ENCODE peak calls at places on chromosome 15, in ten cellular contexts. L is GM13976, Y is tibial nerve, P is foreskin fibroblast, W is osteoblast, X is endothelial cell, F is upper lobe of right lung, H is chondrocyte, V is AG04450, S is IMR-90. Q is an unnamed sample.

GRCh38 chr15:67225336-67225735 is 29.1 kb downstream of the AAGAB start:
- DNase-seq in F (no peak), W (peak; percentile 80), L (no peak), Y (no peak), S (peak; percentile 78), P (peak; percentile 63), V (no peak), H (no peak), X (no peak), Q (peak; percentile 52)

GRCh38 chr15:38038659-38039442 is 104.4 kb downstream of the TMCO5A start:
- DNase-seq in L (no peak), Y (no peak), S (peak; percentile 89), P (peak; percentile 75), X (no peak), F (no peak), W (peak; percentile 68), V (peak; percentile 56), H (no peak), Q (peak; percentile 17)

GRCh38 chr15:71785996-71786395 is 24.4 kb upstream of the NR2E3 start:
- DNase-seq in X (no peak), S (no peak), Y (no peak), V (no peak), F (no peak), P (no peak), W (no peak), H (no peak), L (no peak), Q (no peak)

GRCh38 chr15:71685420-71685993 is 124.8 kb upstream of the NR2E3 start:
- DNase-seq in W (no peak), Y (no peak), X (no peak), V (no peak), S (no peak), H (no peak), F (no peak), L (no peak), P (no peak), Q (no peak)

GRCh38 chr15:71752604-71753289 is 57.6 kb upstream of the NR2E3 start:
- DNase-seq in F (no peak), L (peak; percentile 56), S (peak; percentile 94), X (peak; percentile 44), W (peak; percentile 96), H (no peak), Y (peak; percentile 44), V (peak; percentile 46), P (peak; percentile 95), Q (peak; percentile 91)

GRCh38 chr15:59349715-59350420 is 22.8 kb downstream of the MYO1E start:
- DNase-seq in F (no peak), H (no peak), Y (no peak), P (peak; percentile 90), X (no peak), W (peak; percentile 95), L (peak; percentile 45), V (peak; percentile 61), S (peak; percentile 94), Q (peak; percentile 94)

GRCh38 chr15:55108858-55109518 is 87.8 kb downstream of the RSL24D1 start:
- DNase-seq in H (no peak), S (peak; percentile 17), F (peak; percentile 80), V (no peak), P (peak; percentile 2), W (peak; percentile 58), L (peak; percentile 49), Y (peak; percentile 51), X (peak; percentile 65), Q (peak; percentile 55)

GRCh38 chr15:63075072-63075995 is 32.8 kb downstream of the TPM1 start:
- DNase-seq in V (no peak), P (no peak), Y (no peak), H (no peak), X (no peak), S (peak; percentile 46), L (no peak), W (no peak), F (no peak), Q (no peak)

GRCh38 chr15:74432271-74432967 is 1.3 kb downstream of the SEMA7A start:
- DNase-seq in W (no peak), L (peak; percentile 44), Y (no peak), H (no peak), F (no peak), S (no peak), V (no peak), P (no peak), X (no peak), Q (no peak)

GRCh38 chr15:58227706-58228543 is 89.7 kb downstream of the AQP9 start:
- DNase-seq in F (peak; percentile 79), W (peak; percentile 66), L (peak; percentile 68), X (peak; percentile 79), S (peak; percentile 84), V (peak; percentile 63), H (no peak), Y (peak; percentile 85), P (peak; percentile 72), Q (peak; percentile 85)

GRCh38 chr15:75639191-75639708 is 774 bp downstream of the IMP3 start:
- DNase-seq in V (no peak), L (no peak), X (no peak), W (no peak), S (no peak), F (no peak), H (no peak), Y (no peak), P (no peak), Q (no peak)

GRCh38 chr15:25664761-25665160 is 198.4 kb downstream of the ATP10A start:
- DNase-seq in F (no peak), H (no peak), P (no peak), W (no peak), S (no peak), V (no peak), Y (no peak), L (no peak), X (no peak), Q (no peak)

DNA sequence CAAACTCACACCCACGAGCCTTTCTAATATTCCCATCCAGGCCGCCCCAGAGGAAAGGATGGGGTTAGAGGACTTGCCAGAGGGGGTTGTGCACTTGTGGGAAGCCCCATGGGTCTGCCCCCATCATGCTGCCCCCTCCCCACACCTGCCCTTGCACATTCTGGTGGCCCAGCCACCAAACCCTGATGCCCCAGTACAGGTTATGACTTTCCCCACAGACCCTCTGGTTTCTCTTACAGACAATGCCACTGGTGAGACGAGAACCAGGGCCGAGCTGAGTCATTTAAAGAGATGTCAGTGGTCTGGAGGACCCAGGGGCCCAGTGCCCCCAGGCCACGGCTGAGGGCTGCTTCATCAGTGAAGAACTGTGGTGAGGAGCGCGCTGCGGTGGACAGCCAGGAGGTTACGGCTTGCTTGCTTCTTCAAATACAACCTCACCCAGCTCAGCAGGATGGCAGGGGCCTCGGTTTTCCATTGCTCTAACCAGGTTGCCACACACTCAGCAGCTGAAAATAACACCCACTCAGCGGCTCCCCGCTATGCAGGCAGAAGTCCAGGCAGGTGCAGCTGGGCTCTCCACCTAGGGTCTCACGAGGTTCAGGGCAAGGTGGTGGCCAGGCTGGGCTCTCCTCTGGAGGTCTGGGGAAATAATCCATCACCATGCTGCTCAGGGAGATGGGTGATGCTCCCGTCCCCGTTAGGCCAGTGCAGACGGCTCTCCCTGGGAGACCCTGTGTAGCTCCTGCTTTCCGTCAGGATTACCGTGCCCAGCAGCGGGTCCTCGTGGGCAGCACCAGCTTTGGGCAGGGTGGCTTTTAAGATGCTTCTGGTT is 13.8 kb upstream of the SNRPA1 start:
- DNase-seq in V (no peak), S (no peak), Y (no peak), P (no peak), F (peak; percentile 40), W (peak; percentile 77), X (no peak), L (no peak), H (no peak), Q (no peak)
- TF ChIP-seq CTCF in V (no peak), S (no peak), Y (no peak), P (no peak), F (no peak), W (no peak), X (no peak), L (no peak), H (no peak), Q (no peak)

DNA sequence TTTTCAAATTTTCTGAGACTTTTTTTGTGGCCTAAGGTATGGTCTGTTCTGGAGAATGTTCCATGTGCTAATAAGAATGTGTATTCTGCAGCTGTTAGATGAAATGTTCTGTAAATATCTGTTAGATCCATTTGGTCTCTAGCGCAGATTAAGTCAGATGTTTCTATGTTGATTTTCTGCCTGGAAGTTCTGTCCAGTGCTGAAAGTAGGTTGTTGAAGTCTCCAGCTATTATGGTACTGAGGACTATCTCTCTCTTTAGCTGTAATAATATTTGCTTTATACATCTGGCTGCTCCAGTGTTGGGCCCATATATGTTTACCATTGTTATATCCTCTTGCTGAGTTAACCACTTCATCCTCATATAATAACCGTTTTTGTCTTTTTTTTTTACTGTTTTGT is 13.2 kb upstream of the TUBGCP5 start:
- DNase-seq in X (no peak), P (no peak), S (no peak), Y (no peak), L (no peak), V (no peak), F (no peak), H (no peak), W (no peak), Q (no peak)
- TF ChIP-seq CTCF in X (no peak), P (no peak), S (no peak), Y (no peak), L (no peak), V (no peak), F (no peak), H (no peak), W (no peak), Q (no peak)

DNA sequence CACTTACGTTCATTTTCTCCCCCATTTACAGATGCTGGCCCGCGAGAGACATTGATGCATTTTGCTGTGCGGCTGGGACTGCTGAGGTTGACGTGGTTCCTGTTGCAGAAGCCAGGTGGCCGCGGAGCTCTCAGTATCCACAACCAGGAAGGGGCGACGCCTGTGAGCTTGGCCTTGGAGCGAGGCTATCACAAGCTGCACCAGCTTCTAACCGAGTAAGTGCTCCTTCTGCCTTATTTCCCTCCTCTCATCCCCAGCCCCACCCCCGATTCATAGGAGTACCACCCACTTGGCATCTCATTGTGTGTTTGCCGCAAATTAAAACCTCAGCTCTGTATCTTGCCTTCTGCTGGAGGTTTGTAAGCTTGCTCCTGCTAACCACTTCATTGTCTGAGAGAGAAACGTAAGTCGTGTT is 163.3 kb downstream of the AKAP13 start:
- DNase-seq in V (no peak), F (peak; percentile 89), P (no peak), W (no peak), X (peak; percentile 6), H (no peak), S (no peak), Y (peak; percentile 70), L (no peak), Q (no peak)
- TF ChIP-seq CTCF in V (no peak), F (peak; percentile 23), P (no peak), W (no peak), X (no peak), H (no peak), S (no peak), Y (no peak), L (no peak), Q (no peak)

DNA sequence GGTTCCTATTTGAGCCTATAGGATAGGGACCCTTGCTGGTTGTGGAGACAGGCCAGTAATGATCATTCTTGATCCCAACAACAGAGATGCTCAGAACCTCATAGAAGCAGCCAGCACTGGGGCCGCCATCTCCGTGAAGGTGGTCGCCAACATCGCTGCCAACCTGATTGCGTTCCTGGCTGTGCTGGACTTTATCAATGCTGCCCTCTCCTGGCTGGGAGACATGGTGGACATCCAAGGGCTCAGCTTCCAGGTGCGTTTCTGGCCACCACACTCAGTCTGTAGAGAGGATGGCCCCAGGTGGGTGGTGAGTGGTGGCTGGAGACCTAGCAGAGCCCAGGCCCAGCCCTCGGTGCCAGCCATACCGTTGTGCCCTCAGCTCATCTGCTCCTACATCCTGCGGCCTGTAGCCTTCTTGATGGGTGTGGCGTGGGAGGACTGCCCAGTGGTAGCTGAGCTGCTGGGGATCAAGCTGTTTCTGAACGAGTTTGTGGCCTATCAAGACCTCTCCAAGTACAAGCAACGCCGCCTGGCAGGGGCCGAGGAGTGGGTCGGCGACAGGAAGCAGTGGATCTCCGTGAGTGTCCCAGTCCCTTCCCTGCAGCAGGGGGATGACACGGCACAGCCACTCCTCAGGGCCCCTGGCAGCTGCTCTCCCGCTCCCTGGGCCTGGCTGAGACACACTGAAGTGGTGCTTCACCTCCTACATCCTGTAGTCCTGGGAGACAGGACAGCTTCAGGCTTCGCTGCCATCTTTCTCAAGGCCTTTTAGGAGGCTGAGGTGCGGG is 46.5 kb upstream of the PDE8A start:
- DNase-seq in P (no peak), F (no peak), V (no peak), H (no peak), S (no peak), L (no peak), X (no peak), W (no peak), Y (no peak), Q (no peak)
- TF ChIP-seq CTCF in P (no peak), F (no peak), V (no peak), H (peak; percentile 64), S (no peak), L (no peak), X (no peak), W (no peak), Y (no peak), Q (no peak)